ENCODE peak calls at places on chromosomes 6 and 20, in four cellular contexts. W, J, L and E are unnamed samples.

GRCh38 chr6:156780117-156780641 is 3.0 kb downstream of the ARID1B start:
- DNase-seq in W (peak), J (peak), L (peak), E (peak)

GRCh38 chr6:4355241-4355640 is 219.9 kb upstream of the ECI2 start:
- DNase-seq in W (no peak), J (no peak), L (no peak), E (no peak)

GRCh38 chr20:52142801-52143200 is 48.8 kb downstream of the ZFP64 start:
- DNase-seq in W (no peak), J (no peak), L (no peak), E (no peak)

GRCh38 chr20:64109831-64110391 is 2.5 kb upstream of the NPBWR2 start:
- DNase-seq in W (no peak), J (peak), L (no peak), E (no peak)

GRCh38 chr6:113128020-113128419 is 729.1 kb upstream of the MARCKS start:
- DNase-seq in W (no peak), J (no peak), L (no peak), E (no peak)

GRCh38 chr20:14957416-14957815 is 620.0 kb upstream of the FLRT3 start:
- DNase-seq in W (no peak), J (no peak), L (no peak), E (no peak)

GRCh38 chr6:116218172-116218633 is 35.7 kb downstream of the TSPYL4 start:
- DNase-seq in W (no peak), J (no peak), L (peak), E (no peak)

GRCh38 chr20:58650776-58651547 is at the start of gene STX16:
- DNase-seq in W (peak), J (peak), L (peak), E (peak)

GRCh38 chr6:68235192-68235812 is 399.8 kb upstream of the ADGRB3 start:
- DNase-seq in W (no peak), J (no peak), L (no peak), E (no peak)

GRCh38 chr20:50126662-50127061 is 13.7 kb upstream of the UBE2V1 start:
- DNase-seq in W (no peak), J (no peak), L (peak), E (no peak)

GRCh38 chr20:13995841-13996240 is 525 bp downstream of the MACROD2 start:
- DNase-seq in W (peak), J (no peak), L (peak), E (peak)

GRCh38 chr6:141653590-141653989 is 479.1 kb upstream of the GJE1 start:
- DNase-seq in W (no peak), J (no peak), L (no peak), E (no peak)

GRCh38 chr6:129140571-129140970 is 257.6 kb downstream of the LAMA2 start:
- DNase-seq in W (no peak), J (no peak), L (no peak), E (no peak)

GRCh38 chr6:22613695-22614094 is 44.3 kb downstream of the HDGFL1 start:
- DNase-seq in W (no peak), J (no peak), L (no peak), E (no peak)